ENCODE peak calls at places on chromosome 1, in four cellular contexts. M, A, C and H are unnamed samples.

GRCh38 chr1:43978264-43978550 is 803 bp upstream of the B4GALT2 start:
- ATAC-seq in M (no peak), A (no peak), C (no peak), H (no peak)

GRCh38 chr1:234643111-234643849 is 33.3 kb upstream of the IRF2BP2 start:
- ATAC-seq in M (no peak), A (peak; percentile 79), C (no peak), H (no peak)

GRCh38 chr1:183300395-183300794 is 114.3 kb downstream of the LAMC2 start:
- ATAC-seq in M (no peak), A (no peak), C (no peak), H (no peak)

GRCh38 chr1:13642306-13643004 is 57.5 kb upstream of the PRDM2 start:
- ATAC-seq in M (no peak), A (no peak), C (no peak), H (no peak)

GRCh38 chr1:184223216-184223615 is 163.6 kb upstream of the C1orf21 start:
- ATAC-seq in M (no peak), A (no peak), C (no peak), H (no peak)

GRCh38 chr1:86516366-86516765 is 30.5 kb upstream of the CLCA4 start:
- ATAC-seq in M (no peak), A (peak; percentile 26), C (no peak), H (no peak)

GRCh38 chr1:66564250-66564649 is 30.3 kb downstream of the SGIP1 start:
- ATAC-seq in M (no peak), A (peak; percentile 27), C (no peak), H (no peak)

GRCh38 chr1:11429226-11429625 is 49.7 kb upstream of the DISP3 start:
- ATAC-seq in M (no peak), A (no peak), C (no peak), H (no peak)

GRCh38 chr1:44842763-44843655 is at the start of gene PTCH2:
- ATAC-seq in M (peak; percentile 83), A (peak; percentile 80), C (peak; percentile 65), H (peak; percentile 53)